ENCODE peak calls at places on chromosomes 16 and 17, in nine cellular contexts. One of them, this sample, is unnamed.
A peak's percentile ranks its signal among the peaks of the same experiment; 100 is the strongest.

GRCh38 chr17:9802294-9802693 is 10.9 kb upstream of the DHRS7C start:
- DNase-seq in uterus: no peak
- DNase-seq in ascending aorta: no peak
- DNase-seq in BJ: peak; percentile 21
- DNase-seq in cardiac fibroblast: no peak
- DNase-seq in HFFc6: peak; percentile 53
- DNase-seq in GM20000: no peak
- DNase-seq in IMR-90: no peak
- DNase-seq in B cell: no peak
- DNase-seq in this sample: no peak

GRCh38 chr16:1613240-1613639 is 1.1 kb downstream of the CRAMP1 start:
- DNase-seq in B cell: no peak
- DNase-seq in uterus: no peak
- DNase-seq in BJ: no peak
- DNase-seq in ascending aorta: no peak
- DNase-seq in HFFc6: no peak
- DNase-seq in GM20000: peak; percentile 39
- DNase-seq in cardiac fibroblast: no peak
- DNase-seq in IMR-90: no peak
- DNase-seq in this sample: no peak

GRCh38 chr17:59848385-59848668 is 44.4 kb downstream of the TUBD1 start:
- DNase-seq in B cell: no peak
- DNase-seq in cardiac fibroblast: no peak
- DNase-seq in ascending aorta: no peak
- DNase-seq in GM20000: no peak
- DNase-seq in IMR-90: no peak
- DNase-seq in uterus: no peak
- DNase-seq in BJ: no peak
- DNase-seq in HFFc6: no peak
- DNase-seq in this sample: no peak

GRCh38 chr16:78490847-78491246 is 391.4 kb downstream of the WWOX start:
- DNase-seq in ascending aorta: peak; percentile 64
- DNase-seq in IMR-90: no peak
- DNase-seq in GM20000: no peak
- DNase-seq in uterus: no peak
- DNase-seq in HFFc6: no peak
- DNase-seq in BJ: no peak
- DNase-seq in B cell: no peak
- DNase-seq in cardiac fibroblast: no peak
- DNase-seq in this sample: no peak

GRCh38 chr16:1342526-1343427 is 8.9 kb downstream of the TSR3 start:
- DNase-seq in B cell: peak; percentile 96
- DNase-seq in IMR-90: peak; percentile 82
- DNase-seq in BJ: peak; percentile 31
- DNase-seq in GM20000: peak; percentile 100
- DNase-seq in uterus: peak; percentile 71
- DNase-seq in cardiac fibroblast: peak; percentile 88
- DNase-seq in HFFc6: peak; percentile 86
- DNase-seq in ascending aorta: peak; percentile 91
- DNase-seq in this sample: peak; percentile 82

GRCh38 chr16:30949655-30950515 is 1.0 kb downstream of the ORAI3 start:
- DNase-seq in cardiac fibroblast: peak; percentile 90
- DNase-seq in B cell: no peak
- DNase-seq in HFFc6: peak; percentile 77
- DNase-seq in IMR-90: peak; percentile 80
- DNase-seq in BJ: peak; percentile 73
- DNase-seq in GM20000: peak; percentile 77
- DNase-seq in ascending aorta: peak; percentile 91
- DNase-seq in uterus: peak; percentile 81
- DNase-seq in this sample: peak; percentile 91

GRCh38 chr17:41329279-41329925 is 13.9 kb upstream of the KRTAP17-1 start:
- DNase-seq in IMR-90: peak; percentile 56
- DNase-seq in HFFc6: peak; percentile 63
- DNase-seq in ascending aorta: no peak
- DNase-seq in BJ: no peak
- DNase-seq in cardiac fibroblast: peak; percentile 43
- DNase-seq in B cell: no peak
- DNase-seq in GM20000: no peak
- DNase-seq in uterus: no peak
- DNase-seq in this sample: peak; percentile 55

GRCh38 chr16:46715769-46716305 is 26.4 kb downstream of the ORC6 start:
- DNase-seq in B cell: no peak
- DNase-seq in GM20000: no peak
- DNase-seq in BJ: no peak
- DNase-seq in IMR-90: no peak
- DNase-seq in ascending aorta: no peak
- DNase-seq in HFFc6: no peak
- DNase-seq in uterus: no peak
- DNase-seq in cardiac fibroblast: peak; percentile 5
- DNase-seq in this sample: peak; percentile 14

GRCh38 chr17:46822388-46822921 is 4.0 kb upstream of the WNT3 start:
- DNase-seq in uterus: no peak
- DNase-seq in GM20000: peak; percentile 59
- DNase-seq in ascending aorta: no peak
- DNase-seq in B cell: no peak
- DNase-seq in BJ: no peak
- DNase-seq in cardiac fibroblast: no peak
- DNase-seq in HFFc6: no peak
- DNase-seq in IMR-90: no peak
- DNase-seq in this sample: no peak

GRCh38 chr17:75238684-75239191 is 22.7 kb downstream of the GGA3 start:
- DNase-seq in ascending aorta: no peak
- DNase-seq in B cell: peak; percentile 71
- DNase-seq in HFFc6: peak; percentile 55
- DNase-seq in cardiac fibroblast: peak; percentile 76
- DNase-seq in IMR-90: peak; percentile 69
- DNase-seq in GM20000: peak; percentile 78
- DNase-seq in BJ: no peak
- DNase-seq in uterus: peak; percentile 58
- DNase-seq in this sample: peak; percentile 74

GRCh38 chr16:23959069-23959800 is 123.5 kb downstream of the PRKCB start:
- DNase-seq in uterus: no peak
- DNase-seq in GM20000: no peak
- DNase-seq in IMR-90: no peak
- DNase-seq in cardiac fibroblast: no peak
- DNase-seq in BJ: no peak
- DNase-seq in ascending aorta: no peak
- DNase-seq in B cell: no peak
- DNase-seq in HFFc6: no peak
- DNase-seq in this sample: no peak

GRCh38 chr17:50219939-50220465 is 18.6 kb upstream of the COL1A1 start:
- DNase-seq in HFFc6: no peak
- DNase-seq in cardiac fibroblast: peak; percentile 90
- DNase-seq in uterus: peak; percentile 37
- DNase-seq in B cell: no peak
- DNase-seq in BJ: no peak
- DNase-seq in GM20000: peak; percentile 4
- DNase-seq in IMR-90: peak; percentile 75
- DNase-seq in ascending aorta: no peak
- DNase-seq in this sample: peak; percentile 65
- TF ChIP-seq CTCF in HFFc6: no peak
- TF ChIP-seq CTCF in cardiac fibroblast: no peak
- TF ChIP-seq CTCF in uterus: no peak
- TF ChIP-seq CTCF in B cell: no peak
- TF ChIP-seq CTCF in BJ: no peak
- TF ChIP-seq CTCF in GM20000: no peak
- TF ChIP-seq CTCF in IMR-90: no peak
- TF ChIP-seq CTCF in ascending aorta: no peak
- TF ChIP-seq CTCF in this sample: no peak

GRCh38 chr16:5022521-5022920 is 11.2 kb downstream of the NAGPA start:
- DNase-seq in B cell: no peak
- DNase-seq in GM20000: no peak
- DNase-seq in cardiac fibroblast: no peak
- DNase-seq in IMR-90: no peak
- DNase-seq in ascending aorta: no peak
- DNase-seq in BJ: no peak
- DNase-seq in HFFc6: no peak
- DNase-seq in uterus: no peak
- DNase-seq in this sample: no peak

GRCh38 chr16:5027086-5027485 is 6.6 kb downstream of the NAGPA start:
- DNase-seq in BJ: no peak
- DNase-seq in B cell: peak; percentile 25
- DNase-seq in HFFc6: no peak
- DNase-seq in uterus: no peak
- DNase-seq in GM20000: no peak
- DNase-seq in ascending aorta: no peak
- DNase-seq in IMR-90: no peak
- DNase-seq in cardiac fibroblast: no peak
- DNase-seq in this sample: no peak

GRCh38 chr16:5026664-5027063 is 7.1 kb downstream of the NAGPA start:
- DNase-seq in GM20000: no peak
- DNase-seq in uterus: no peak
- DNase-seq in BJ: no peak
- DNase-seq in cardiac fibroblast: no peak
- DNase-seq in IMR-90: no peak
- DNase-seq in ascending aorta: no peak
- DNase-seq in B cell: peak; percentile 30
- DNase-seq in HFFc6: no peak
- DNase-seq in this sample: no peak

GRCh38 chr16:5025171-5025632 is 8.5 kb downstream of the NAGPA start:
- DNase-seq in B cell: no peak
- DNase-seq in uterus: no peak
- DNase-seq in IMR-90: no peak
- DNase-seq in GM20000: no peak
- DNase-seq in ascending aorta: no peak
- DNase-seq in HFFc6: no peak
- DNase-seq in BJ: no peak
- DNase-seq in cardiac fibroblast: no peak
- DNase-seq in this sample: no peak

DNA sequence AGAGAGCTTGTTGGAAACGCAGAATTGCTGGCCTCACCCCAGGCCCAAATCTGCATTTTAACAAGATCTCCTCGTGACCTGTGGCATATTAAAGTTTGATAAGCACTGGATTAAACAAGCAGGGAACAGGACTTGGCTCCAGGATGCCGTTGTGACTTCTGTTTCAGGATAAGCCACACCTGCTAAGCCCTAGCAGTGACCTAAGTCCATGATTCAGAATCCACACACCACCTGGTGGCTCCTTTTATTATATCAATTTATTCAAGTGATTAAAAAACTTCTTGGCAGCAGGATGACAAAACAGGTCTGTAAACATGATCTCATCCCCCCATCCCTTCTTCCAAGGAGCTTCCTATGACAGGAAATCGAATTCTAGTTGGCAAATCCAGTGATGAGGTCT is 9.1 kb downstream of the NAGPA start:
- DNase-seq in uterus: no peak
- DNase-seq in BJ: no peak
- DNase-seq in ascending aorta: no peak
- DNase-seq in IMR-90: no peak
- DNase-seq in HFFc6: peak; percentile 18
- DNase-seq in B cell: no peak
- DNase-seq in GM20000: no peak
- DNase-seq in cardiac fibroblast: no peak
- DNase-seq in this sample: peak; percentile 35
- TF ChIP-seq CTCF in uterus: no peak
- TF ChIP-seq CTCF in BJ: no peak
- TF ChIP-seq CTCF in ascending aorta: no peak
- TF ChIP-seq CTCF in IMR-90: no peak
- TF ChIP-seq CTCF in HFFc6: peak; percentile 25
- TF ChIP-seq CTCF in B cell: no peak
- TF ChIP-seq CTCF in GM20000: no peak
- TF ChIP-seq CTCF in cardiac fibroblast: peak; percentile 3
- TF ChIP-seq CTCF in this sample: peak; percentile 10

DNA sequence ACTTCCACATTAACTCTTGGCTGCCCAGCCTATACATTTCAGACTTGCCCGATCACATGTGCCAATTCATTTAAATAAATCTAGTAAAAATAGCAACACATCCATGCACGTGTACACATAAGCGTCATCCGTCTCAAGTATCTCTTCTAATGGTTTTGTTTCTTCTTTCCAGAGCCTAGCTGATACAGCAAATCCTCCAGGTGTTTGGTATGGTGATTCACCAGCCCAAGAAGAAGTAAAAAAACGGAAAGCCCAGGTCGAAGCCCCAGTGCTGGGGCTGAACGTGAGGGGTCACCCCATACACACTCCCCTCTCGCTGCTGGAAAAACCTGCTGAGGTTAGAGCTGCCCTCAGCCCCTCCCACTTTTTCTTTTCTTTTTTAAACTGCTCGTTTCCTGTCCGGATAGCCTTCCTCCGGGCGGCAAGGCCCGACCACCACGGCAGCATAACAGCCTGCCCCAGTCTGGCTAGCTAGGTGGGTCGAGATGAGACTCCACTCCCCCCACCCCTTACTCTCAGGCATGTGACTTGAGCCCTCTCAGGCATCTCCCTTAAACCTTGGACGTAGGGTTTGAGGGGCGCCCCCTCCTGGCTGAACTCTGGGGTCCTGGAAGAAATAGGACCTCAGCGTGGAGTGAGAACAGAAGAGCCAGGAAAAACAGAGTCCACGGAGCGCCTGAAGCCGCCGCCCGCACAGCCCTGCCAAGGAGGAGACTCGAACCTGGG is 13.9 kb upstream of the OR1F1 start:
- DNase-seq in HFFc6: no peak
- DNase-seq in IMR-90: no peak
- DNase-seq in B cell: no peak
- DNase-seq in GM20000: peak; percentile 65
- DNase-seq in uterus: no peak
- DNase-seq in BJ: no peak
- DNase-seq in ascending aorta: no peak
- DNase-seq in cardiac fibroblast: no peak
- DNase-seq in this sample: no peak
- TF ChIP-seq CTCF in HFFc6: peak; percentile 70
- TF ChIP-seq CTCF in IMR-90: peak; percentile 29
- TF ChIP-seq CTCF in B cell: no peak
- TF ChIP-seq CTCF in GM20000: peak; percentile 59
- TF ChIP-seq CTCF in uterus: no peak
- TF ChIP-seq CTCF in BJ: peak; percentile 26
- TF ChIP-seq CTCF in ascending aorta: no peak
- TF ChIP-seq CTCF in cardiac fibroblast: peak; percentile 41
- TF ChIP-seq CTCF in this sample: peak; percentile 34

DNA sequence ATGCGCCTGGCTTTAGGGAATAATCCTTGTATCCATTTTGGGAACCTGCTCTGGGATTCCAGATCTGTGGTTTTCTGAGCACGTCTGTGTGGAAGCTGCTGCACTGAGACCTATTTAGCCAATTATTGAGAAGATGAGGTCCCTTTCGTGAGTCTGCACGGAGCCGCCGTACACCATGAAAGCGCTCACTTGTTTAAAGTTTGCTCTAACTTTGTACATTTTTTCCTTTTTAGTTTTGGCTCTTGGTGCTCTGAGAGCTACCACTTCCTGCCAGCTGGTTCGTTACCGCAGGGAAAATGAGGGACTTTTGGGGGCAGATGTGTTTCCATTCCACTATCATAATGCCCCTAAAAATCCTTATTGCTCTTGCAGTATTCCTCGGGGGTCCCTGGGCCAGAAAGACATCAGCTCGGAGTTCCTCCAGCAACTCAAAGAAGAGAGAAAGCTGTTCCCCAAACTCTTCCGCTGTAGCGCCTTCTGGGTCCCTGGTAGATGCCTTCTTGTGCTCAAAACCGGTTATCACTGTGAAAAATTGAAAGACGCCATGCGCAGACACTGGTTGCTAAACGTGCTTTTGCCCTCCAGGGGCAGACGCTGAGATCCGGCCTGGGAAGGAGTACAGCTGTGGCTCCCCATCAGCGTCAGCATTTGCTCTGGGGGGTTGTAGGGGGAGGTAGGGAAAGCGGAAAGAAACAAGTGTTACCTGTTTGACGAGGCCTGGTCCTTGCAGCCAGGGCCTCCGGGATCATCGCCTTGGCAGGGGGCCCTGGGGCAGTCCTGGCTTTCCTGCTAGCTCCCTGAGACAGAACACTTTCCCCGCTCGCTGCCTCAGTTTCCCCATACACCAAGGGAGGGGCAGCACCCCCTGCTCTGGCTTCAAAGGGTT is 238.1 kb downstream of the MRTFB start:
- DNase-seq in uterus: no peak
- DNase-seq in IMR-90: peak; percentile 39
- DNase-seq in BJ: no peak
- DNase-seq in GM20000: peak; percentile 59
- DNase-seq in B cell: no peak
- DNase-seq in HFFc6: peak; percentile 67
- DNase-seq in ascending aorta: no peak
- DNase-seq in cardiac fibroblast: no peak
- DNase-seq in this sample: no peak
- TF ChIP-seq CTCF in uterus: no peak
- TF ChIP-seq CTCF in IMR-90: no peak
- TF ChIP-seq CTCF in BJ: peak; percentile 51
- TF ChIP-seq CTCF in GM20000: no peak
- TF ChIP-seq CTCF in B cell: no peak
- TF ChIP-seq CTCF in HFFc6: peak; percentile 49
- TF ChIP-seq CTCF in ascending aorta: no peak
- TF ChIP-seq CTCF in cardiac fibroblast: no peak
- TF ChIP-seq CTCF in this sample: no peak

This sample was measured in fibroblast of mammary gland.